ENCODE peak calls at places on chromosomes 2 and 18, in five cellular contexts. One of them, this sample, is unnamed.

GRCh38 chr2:202278036-202278760 is 12.6 kb downstream of the NOP58 start:
- DNase-seq in foreskin fibroblast: peak; percentile 66
- DNase-seq in tibial artery: no peak
- DNase-seq in activated naive CD8-positive, alpha-beta T cell treated with anti-CD3 and anti-CD28 coated beads, Interleukin-2, amount 50 U/mL, for 24 hours: no peak
- DNase-seq in H4: peak; percentile 14
- DNase-seq in this sample: no peak

GRCh38 chr2:14480120-14480519 is 152.4 kb upstream of the LRATD1 start:
- DNase-seq in foreskin fibroblast: no peak
- DNase-seq in tibial artery: no peak
- DNase-seq in activated naive CD8-positive, alpha-beta T cell treated with anti-CD3 and anti-CD28 coated beads, Interleukin-2, amount 50 U/mL, for 24 hours: no peak
- DNase-seq in H4: no peak
- DNase-seq in this sample: no peak

GRCh38 chr18:9950289-9951016 is 36.6 kb downstream of the VAPA start:
- DNase-seq in foreskin fibroblast: peak; percentile 30
- DNase-seq in tibial artery: no peak
- DNase-seq in activated naive CD8-positive, alpha-beta T cell treated with anti-CD3 and anti-CD28 coated beads, Interleukin-2, amount 50 U/mL, for 24 hours: no peak
- DNase-seq in H4: no peak
- DNase-seq in this sample: no peak

GRCh38 chr2:28970464-28971160 is 10.5 kb upstream of the TOGARAM2 start:
- DNase-seq in foreskin fibroblast: no peak
- DNase-seq in tibial artery: no peak
- DNase-seq in activated naive CD8-positive, alpha-beta T cell treated with anti-CD3 and anti-CD28 coated beads, Interleukin-2, amount 50 U/mL, for 24 hours: no peak
- DNase-seq in H4: no peak
- DNase-seq in this sample: no peak

GRCh38 chr2:96404446-96405373 is 69.1 kb downstream of the NCAPH start:
- DNase-seq in foreskin fibroblast: no peak
- DNase-seq in tibial artery: no peak
- DNase-seq in activated naive CD8-positive, alpha-beta T cell treated with anti-CD3 and anti-CD28 coated beads, Interleukin-2, amount 50 U/mL, for 24 hours: no peak
- DNase-seq in H4: peak; percentile 40
- DNase-seq in this sample: no peak

GRCh38 chr2:156663757-156664409 is 227.7 kb downstream of the GPD2 start:
- DNase-seq in foreskin fibroblast: no peak
- DNase-seq in tibial artery: no peak
- DNase-seq in activated naive CD8-positive, alpha-beta T cell treated with anti-CD3 and anti-CD28 coated beads, Interleukin-2, amount 50 U/mL, for 24 hours: no peak
- DNase-seq in H4: no peak
- DNase-seq in this sample: no peak

GRCh38 chr2:29124504-29124903 is 9.3 kb downstream of the CLIP4 start:
- DNase-seq in foreskin fibroblast: no peak
- DNase-seq in tibial artery: no peak
- DNase-seq in activated naive CD8-positive, alpha-beta T cell treated with anti-CD3 and anti-CD28 coated beads, Interleukin-2, amount 50 U/mL, for 24 hours: no peak
- DNase-seq in H4: no peak
- DNase-seq in this sample: no peak

GRCh38 chr2:227234432-227234831 is 70.0 kb downstream of the COL4A3 start:
- DNase-seq in foreskin fibroblast: no peak
- DNase-seq in tibial artery: no peak
- DNase-seq in activated naive CD8-positive, alpha-beta T cell treated with anti-CD3 and anti-CD28 coated beads, Interleukin-2, amount 50 U/mL, for 24 hours: no peak
- DNase-seq in H4: no peak
- DNase-seq in this sample: no peak

GRCh38 chr2:111252436-111252835 is 131.7 kb downstream of the BCL2L11 start:
- DNase-seq in foreskin fibroblast: peak; percentile 30
- DNase-seq in tibial artery: no peak
- DNase-seq in activated naive CD8-positive, alpha-beta T cell treated with anti-CD3 and anti-CD28 coated beads, Interleukin-2, amount 50 U/mL, for 24 hours: no peak
- DNase-seq in H4: no peak
- DNase-seq in this sample: no peak

GRCh38 chr2:160270571-160271113 is 70.6 kb upstream of the ITGB6 start:
- DNase-seq in foreskin fibroblast: no peak
- DNase-seq in tibial artery: peak; percentile 48
- DNase-seq in activated naive CD8-positive, alpha-beta T cell treated with anti-CD3 and anti-CD28 coated beads, Interleukin-2, amount 50 U/mL, for 24 hours: no peak
- DNase-seq in H4: peak; percentile 53
- DNase-seq in this sample: no peak

GRCh38 chr2:109031481-109032228 is 42.6 kb upstream of the EDAR start:
- DNase-seq in foreskin fibroblast: peak; percentile 35
- DNase-seq in tibial artery: no peak
- DNase-seq in activated naive CD8-positive, alpha-beta T cell treated with anti-CD3 and anti-CD28 coated beads, Interleukin-2, amount 50 U/mL, for 24 hours: peak; percentile 64
- DNase-seq in H4: peak; percentile 72
- DNase-seq in this sample: no peak